ENCODE peak calls at places on chromosomes 11 and 22, in five cellular contexts. One of them, this sample, is unnamed.
A peak's percentile ranks its signal among the peaks of the same experiment; 100 is the strongest.

GRCh38 chr11:64324692-64325469 is 7.0 kb downstream of the PRDX5 start:
- DNase-seq in stimulated activated CD4-positive, alpha-beta T cell treated with anti-CD3 and anti-CD28 coated beads, Interleukin-2, amount 100 ng/mL, for 48 hours: no peak
- DNase-seq in amniotic epithelial cell: no peak
- DNase-seq in activated T-cell treated with anti-CD3 and anti-CD28 coated beads for 1 hour: no peak
- DNase-seq in epithelial cell of esophagus: peak; percentile 95
- DNase-seq in this sample: no peak

GRCh38 chr22:40030026-40030756 is 35.4 kb downstream of the FAM83F start:
- DNase-seq in epithelial cell of esophagus: no peak
- DNase-seq in amniotic epithelial cell: no peak
- DNase-seq in activated T-cell treated with anti-CD3 and anti-CD28 coated beads for 1 hour: no peak
- DNase-seq in stimulated activated CD4-positive, alpha-beta T cell treated with anti-CD3 and anti-CD28 coated beads, Interleukin-2, amount 100 ng/mL, for 48 hours: no peak
- DNase-seq in this sample: no peak

GRCh38 chr11:83073248-83073647 is 1.6 kb upstream of the RAB30 start:
- DNase-seq in amniotic epithelial cell: no peak
- DNase-seq in stimulated activated CD4-positive, alpha-beta T cell treated with anti-CD3 and anti-CD28 coated beads, Interleukin-2, amount 100 ng/mL, for 48 hours: no peak
- DNase-seq in epithelial cell of esophagus: no peak
- DNase-seq in activated T-cell treated with anti-CD3 and anti-CD28 coated beads for 1 hour: no peak
- DNase-seq in this sample: no peak

GRCh38 chr11:57639321-57640067 is 10.2 kb downstream of the YPEL4 start:
- DNase-seq in amniotic epithelial cell: peak; percentile 67
- DNase-seq in epithelial cell of esophagus: no peak
- DNase-seq in stimulated activated CD4-positive, alpha-beta T cell treated with anti-CD3 and anti-CD28 coated beads, Interleukin-2, amount 100 ng/mL, for 48 hours: no peak
- DNase-seq in activated T-cell treated with anti-CD3 and anti-CD28 coated beads for 1 hour: no peak
- DNase-seq in this sample: peak; percentile 88

GRCh38 chr11:78420796-78421209 is 3.2 kb upstream of the GAB2 start:
- DNase-seq in amniotic epithelial cell: peak; percentile 94
- DNase-seq in stimulated activated CD4-positive, alpha-beta T cell treated with anti-CD3 and anti-CD28 coated beads, Interleukin-2, amount 100 ng/mL, for 48 hours: peak; percentile 37
- DNase-seq in epithelial cell of esophagus: peak; percentile 47
- DNase-seq in activated T-cell treated with anti-CD3 and anti-CD28 coated beads for 1 hour: no peak
- DNase-seq in this sample: peak; percentile 86

GRCh38 chr11:6129011-6129410 is 21.5 kb downstream of the OR56B4 start:
- DNase-seq in activated T-cell treated with anti-CD3 and anti-CD28 coated beads for 1 hour: no peak
- DNase-seq in epithelial cell of esophagus: no peak
- DNase-seq in stimulated activated CD4-positive, alpha-beta T cell treated with anti-CD3 and anti-CD28 coated beads, Interleukin-2, amount 100 ng/mL, for 48 hours: no peak
- DNase-seq in amniotic epithelial cell: no peak
- DNase-seq in this sample: no peak

GRCh38 chr22:46042786-46043185 is 65.8 kb upstream of the WNT7B start:
- DNase-seq in stimulated activated CD4-positive, alpha-beta T cell treated with anti-CD3 and anti-CD28 coated beads, Interleukin-2, amount 100 ng/mL, for 48 hours: no peak
- DNase-seq in activated T-cell treated with anti-CD3 and anti-CD28 coated beads for 1 hour: no peak
- DNase-seq in amniotic epithelial cell: no peak
- DNase-seq in epithelial cell of esophagus: no peak
- DNase-seq in this sample: no peak

GRCh38 chr11:762421-763072 is 14.7 kb downstream of the GATD1 start:
- DNase-seq in stimulated activated CD4-positive, alpha-beta T cell treated with anti-CD3 and anti-CD28 coated beads, Interleukin-2, amount 100 ng/mL, for 48 hours: no peak
- DNase-seq in amniotic epithelial cell: peak; percentile 90
- DNase-seq in epithelial cell of esophagus: peak; percentile 84
- DNase-seq in activated T-cell treated with anti-CD3 and anti-CD28 coated beads for 1 hour: no peak
- DNase-seq in this sample: peak; percentile 75

GRCh38 chr11:8357891-8358566 is 94.4 kb upstream of the LMO1 start:
- DNase-seq in activated T-cell treated with anti-CD3 and anti-CD28 coated beads for 1 hour: no peak
- DNase-seq in stimulated activated CD4-positive, alpha-beta T cell treated with anti-CD3 and anti-CD28 coated beads, Interleukin-2, amount 100 ng/mL, for 48 hours: no peak
- DNase-seq in amniotic epithelial cell: no peak
- DNase-seq in epithelial cell of esophagus: no peak
- DNase-seq in this sample: no peak

GRCh38 chr22:32042924-32043323 is at the start of gene SLC5A1:
- DNase-seq in epithelial cell of esophagus: peak; percentile 67
- DNase-seq in activated T-cell treated with anti-CD3 and anti-CD28 coated beads for 1 hour: no peak
- DNase-seq in amniotic epithelial cell: no peak
- DNase-seq in stimulated activated CD4-positive, alpha-beta T cell treated with anti-CD3 and anti-CD28 coated beads, Interleukin-2, amount 100 ng/mL, for 48 hours: no peak
- DNase-seq in this sample: no peak

GRCh38 chr11:73414977-73415492 is 38.8 kb downstream of the RELT start:
- DNase-seq in activated T-cell treated with anti-CD3 and anti-CD28 coated beads for 1 hour: no peak
- DNase-seq in epithelial cell of esophagus: no peak
- DNase-seq in stimulated activated CD4-positive, alpha-beta T cell treated with anti-CD3 and anti-CD28 coated beads, Interleukin-2, amount 100 ng/mL, for 48 hours: no peak
- DNase-seq in amniotic epithelial cell: peak; percentile 92
- DNase-seq in this sample: peak; percentile 90

GRCh38 chr11:79570104-79570503 is 129.3 kb upstream of the TENM4 start:
- DNase-seq in stimulated activated CD4-positive, alpha-beta T cell treated with anti-CD3 and anti-CD28 coated beads, Interleukin-2, amount 100 ng/mL, for 48 hours: no peak
- DNase-seq in amniotic epithelial cell: no peak
- DNase-seq in epithelial cell of esophagus: no peak
- DNase-seq in activated T-cell treated with anti-CD3 and anti-CD28 coated beads for 1 hour: no peak
- DNase-seq in this sample: no peak

GRCh38 chr11:35165416-35166368 is 26.7 kb downstream of the CD44 start:
- DNase-seq in activated T-cell treated with anti-CD3 and anti-CD28 coated beads for 1 hour: peak; percentile 69
- DNase-seq in epithelial cell of esophagus: peak; percentile 75
- DNase-seq in amniotic epithelial cell: peak; percentile 71
- DNase-seq in stimulated activated CD4-positive, alpha-beta T cell treated with anti-CD3 and anti-CD28 coated beads, Interleukin-2, amount 100 ng/mL, for 48 hours: peak; percentile 69
- DNase-seq in this sample: peak; percentile 47

GRCh38 chr11:111565111-111565720 is 24.7 kb downstream of the LAYN start:
- DNase-seq in activated T-cell treated with anti-CD3 and anti-CD28 coated beads for 1 hour: peak; percentile 41
- DNase-seq in amniotic epithelial cell: peak; percentile 70
- DNase-seq in epithelial cell of esophagus: peak; percentile 80
- DNase-seq in stimulated activated CD4-positive, alpha-beta T cell treated with anti-CD3 and anti-CD28 coated beads, Interleukin-2, amount 100 ng/mL, for 48 hours: peak; percentile 62
- DNase-seq in this sample: peak; percentile 83

GRCh38 chr11:46291441-46292143 is 14.1 kb downstream of the CREB3L1 start:
- DNase-seq in amniotic epithelial cell: peak; percentile 61
- DNase-seq in stimulated activated CD4-positive, alpha-beta T cell treated with anti-CD3 and anti-CD28 coated beads, Interleukin-2, amount 100 ng/mL, for 48 hours: no peak
- DNase-seq in epithelial cell of esophagus: no peak
- DNase-seq in activated T-cell treated with anti-CD3 and anti-CD28 coated beads for 1 hour: no peak
- DNase-seq in this sample: peak; percentile 83

GRCh38 chr22:37141971-37142647 is 7.6 kb downstream of the IL2RB start:
- DNase-seq in activated T-cell treated with anti-CD3 and anti-CD28 coated beads for 1 hour: no peak
- DNase-seq in stimulated activated CD4-positive, alpha-beta T cell treated with anti-CD3 and anti-CD28 coated beads, Interleukin-2, amount 100 ng/mL, for 48 hours: no peak
- DNase-seq in amniotic epithelial cell: no peak
- DNase-seq in epithelial cell of esophagus: no peak
- DNase-seq in this sample: no peak

GRCh38 chr11:11849127-11849746 is 7.5 kb downstream of the USP47 start:
- DNase-seq in stimulated activated CD4-positive, alpha-beta T cell treated with anti-CD3 and anti-CD28 coated beads, Interleukin-2, amount 100 ng/mL, for 48 hours: peak; percentile 61
- DNase-seq in activated T-cell treated with anti-CD3 and anti-CD28 coated beads for 1 hour: peak; percentile 49
- DNase-seq in epithelial cell of esophagus: peak; percentile 83
- DNase-seq in amniotic epithelial cell: peak; percentile 78
- DNase-seq in this sample: peak; percentile 76

GRCh38 chr11:71483689-71484088 is 30.7 kb downstream of the NADSYN1 start:
- DNase-seq in activated T-cell treated with anti-CD3 and anti-CD28 coated beads for 1 hour: no peak
- DNase-seq in stimulated activated CD4-positive, alpha-beta T cell treated with anti-CD3 and anti-CD28 coated beads, Interleukin-2, amount 100 ng/mL, for 48 hours: no peak
- DNase-seq in epithelial cell of esophagus: no peak
- DNase-seq in amniotic epithelial cell: no peak
- DNase-seq in this sample: no peak

GRCh38 chr11:18844753-18845367 is 53.3 kb upstream of the PTPN5 start:
- DNase-seq in amniotic epithelial cell: peak; percentile 45
- DNase-seq in epithelial cell of esophagus: peak; percentile 60
- DNase-seq in stimulated activated CD4-positive, alpha-beta T cell treated with anti-CD3 and anti-CD28 coated beads, Interleukin-2, amount 100 ng/mL, for 48 hours: no peak
- DNase-seq in activated T-cell treated with anti-CD3 and anti-CD28 coated beads for 1 hour: no peak
- DNase-seq in this sample: peak; percentile 23

GRCh38 chr22:32644252-32645100 is 157.0 kb upstream of the TIMP3 start:
- DNase-seq in activated T-cell treated with anti-CD3 and anti-CD28 coated beads for 1 hour: peak; percentile 5
- DNase-seq in amniotic epithelial cell: peak; percentile 59
- DNase-seq in stimulated activated CD4-positive, alpha-beta T cell treated with anti-CD3 and anti-CD28 coated beads, Interleukin-2, amount 100 ng/mL, for 48 hours: peak; percentile 3
- DNase-seq in epithelial cell of esophagus: peak; percentile 97
- DNase-seq in this sample: peak; percentile 89

GRCh38 chr11:67613960-67614715 is 7.4 kb downstream of the NDUFV1 start:
- DNase-seq in activated T-cell treated with anti-CD3 and anti-CD28 coated beads for 1 hour: peak; percentile 68
- DNase-seq in epithelial cell of esophagus: peak; percentile 74
- DNase-seq in stimulated activated CD4-positive, alpha-beta T cell treated with anti-CD3 and anti-CD28 coated beads, Interleukin-2, amount 100 ng/mL, for 48 hours: peak; percentile 68
- DNase-seq in amniotic epithelial cell: peak; percentile 40
- DNase-seq in this sample: peak; percentile 32

GRCh38 chr22:43331064-43331435 is 12.1 kb downstream of the SCUBE1 start:
- DNase-seq in stimulated activated CD4-positive, alpha-beta T cell treated with anti-CD3 and anti-CD28 coated beads, Interleukin-2, amount 100 ng/mL, for 48 hours: no peak
- DNase-seq in activated T-cell treated with anti-CD3 and anti-CD28 coated beads for 1 hour: no peak
- DNase-seq in amniotic epithelial cell: no peak
- DNase-seq in epithelial cell of esophagus: no peak
- DNase-seq in this sample: no peak

GRCh38 chr11:34356918-34357645 is 728 bp downstream of the ABTB2 start:
- DNase-seq in amniotic epithelial cell: peak; percentile 50
- DNase-seq in epithelial cell of esophagus: peak; percentile 66
- DNase-seq in stimulated activated CD4-positive, alpha-beta T cell treated with anti-CD3 and anti-CD28 coated beads, Interleukin-2, amount 100 ng/mL, for 48 hours: peak; percentile 30
- DNase-seq in activated T-cell treated with anti-CD3 and anti-CD28 coated beads for 1 hour: peak; percentile 30
- DNase-seq in this sample: peak; percentile 68

GRCh38 chr22:39253427-39254070 is 8.8 kb upstream of the PDGFB start:
- DNase-seq in activated T-cell treated with anti-CD3 and anti-CD28 coated beads for 1 hour: no peak
- DNase-seq in epithelial cell of esophagus: peak; percentile 88
- DNase-seq in stimulated activated CD4-positive, alpha-beta T cell treated with anti-CD3 and anti-CD28 coated beads, Interleukin-2, amount 100 ng/mL, for 48 hours: no peak
- DNase-seq in amniotic epithelial cell: peak; percentile 91
- DNase-seq in this sample: peak; percentile 84

GRCh38 chr22:27990879-27991278 is 71.8 kb upstream of the PITPNB start:
- DNase-seq in amniotic epithelial cell: no peak
- DNase-seq in stimulated activated CD4-positive, alpha-beta T cell treated with anti-CD3 and anti-CD28 coated beads, Interleukin-2, amount 100 ng/mL, for 48 hours: no peak
- DNase-seq in epithelial cell of esophagus: peak; percentile 10
- DNase-seq in activated T-cell treated with anti-CD3 and anti-CD28 coated beads for 1 hour: no peak
- DNase-seq in this sample: peak; percentile 56

GRCh38 chr11:111796696-111797095 is 30.5 kb upstream of the PPP2R1B start:
- DNase-seq in stimulated activated CD4-positive, alpha-beta T cell treated with anti-CD3 and anti-CD28 coated beads, Interleukin-2, amount 100 ng/mL, for 48 hours: no peak
- DNase-seq in activated T-cell treated with anti-CD3 and anti-CD28 coated beads for 1 hour: no peak
- DNase-seq in epithelial cell of esophagus: no peak
- DNase-seq in amniotic epithelial cell: no peak
- DNase-seq in this sample: no peak

GRCh38 chr22:19885841-19886592 is 31.3 kb upstream of the GNB1L start:
- DNase-seq in amniotic epithelial cell: no peak
- DNase-seq in epithelial cell of esophagus: no peak
- DNase-seq in stimulated activated CD4-positive, alpha-beta T cell treated with anti-CD3 and anti-CD28 coated beads, Interleukin-2, amount 100 ng/mL, for 48 hours: no peak
- DNase-seq in activated T-cell treated with anti-CD3 and anti-CD28 coated beads for 1 hour: no peak
- DNase-seq in this sample: no peak

GRCh38 chr11:79400717-79401330 is 40.0 kb downstream of the TENM4 start:
- DNase-seq in amniotic epithelial cell: peak; percentile 42
- DNase-seq in stimulated activated CD4-positive, alpha-beta T cell treated with anti-CD3 and anti-CD28 coated beads, Interleukin-2, amount 100 ng/mL, for 48 hours: peak; percentile 0
- DNase-seq in activated T-cell treated with anti-CD3 and anti-CD28 coated beads for 1 hour: no peak
- DNase-seq in epithelial cell of esophagus: peak; percentile 70
- DNase-seq in this sample: no peak

GRCh38 chr11:13152264-13152663 is 125.3 kb upstream of the BMAL1 start:
- DNase-seq in stimulated activated CD4-positive, alpha-beta T cell treated with anti-CD3 and anti-CD28 coated beads, Interleukin-2, amount 100 ng/mL, for 48 hours: no peak
- DNase-seq in amniotic epithelial cell: no peak
- DNase-seq in epithelial cell of esophagus: no peak
- DNase-seq in activated T-cell treated with anti-CD3 and anti-CD28 coated beads for 1 hour: no peak
- DNase-seq in this sample: no peak

GRCh38 chr11:122189259-122189658 is 73.2 kb upstream of the BLID start:
- DNase-seq in stimulated activated CD4-positive, alpha-beta T cell treated with anti-CD3 and anti-CD28 coated beads, Interleukin-2, amount 100 ng/mL, for 48 hours: no peak
- DNase-seq in amniotic epithelial cell: peak; percentile 97
- DNase-seq in epithelial cell of esophagus: peak; percentile 93
- DNase-seq in activated T-cell treated with anti-CD3 and anti-CD28 coated beads for 1 hour: no peak
- DNase-seq in this sample: peak; percentile 87

GRCh38 chr11:41848349-41848748 is 388.9 kb upstream of the LRRC4C start:
- DNase-seq in activated T-cell treated with anti-CD3 and anti-CD28 coated beads for 1 hour: no peak
- DNase-seq in stimulated activated CD4-positive, alpha-beta T cell treated with anti-CD3 and anti-CD28 coated beads, Interleukin-2, amount 100 ng/mL, for 48 hours: no peak
- DNase-seq in epithelial cell of esophagus: no peak
- DNase-seq in amniotic epithelial cell: no peak
- DNase-seq in this sample: no peak

GRCh38 chr22:39349506-39349966 is 255 bp upstream of the SYNGR1 start:
- DNase-seq in amniotic epithelial cell: no peak
- DNase-seq in activated T-cell treated with anti-CD3 and anti-CD28 coated beads for 1 hour: no peak
- DNase-seq in stimulated activated CD4-positive, alpha-beta T cell treated with anti-CD3 and anti-CD28 coated beads, Interleukin-2, amount 100 ng/mL, for 48 hours: no peak
- DNase-seq in epithelial cell of esophagus: no peak
- DNase-seq in this sample: no peak

GRCh38 chr11:116993599-116993998 is 104.6 kb downstream of the SIK3 start:
- DNase-seq in activated T-cell treated with anti-CD3 and anti-CD28 coated beads for 1 hour: no peak
- DNase-seq in amniotic epithelial cell: peak; percentile 17
- DNase-seq in stimulated activated CD4-positive, alpha-beta T cell treated with anti-CD3 and anti-CD28 coated beads, Interleukin-2, amount 100 ng/mL, for 48 hours: no peak
- DNase-seq in epithelial cell of esophagus: no peak
- DNase-seq in this sample: no peak